ENCODE peak calls at places on chromosomes 4 and X, in five cellular contexts. G, D, S, H and Y are unnamed samples.

GRCh38 chr4:186037692-186038658 is 31.0 kb upstream of the TLR3 start:
- DNase-seq in G (peak; percentile 36), D (peak; percentile 36), S (peak; percentile 59), H (no peak), Y (peak; percentile 37)

GRCh38 chr4:117637347-117637746 is 396.9 kb upstream of the NDST3 start:
- DNase-seq in G (no peak), D (no peak), S (no peak), H (no peak), Y (no peak)

GRCh38 chrX:335758-336155 is 17.2 kb upstream of the GTPBP6 start:
- DNase-seq in G (no peak), D (no peak), S (no peak), H (no peak), Y (no peak)

GRCh38 chrX:132584936-132585335 is 96.1 kb upstream of the MBNL3 start:
- DNase-seq in G (no peak), D (no peak), S (no peak), H (no peak), Y (no peak)

GRCh38 chrX:23904096-23904495 is 3.6 kb downstream of the APOO start:
- DNase-seq in G (no peak), D (no peak), S (no peak), H (no peak), Y (no peak)

GRCh38 chr4:119315036-119315435 is 6.9 kb downstream of the FABP2 start:
- DNase-seq in G (no peak), D (no peak), S (no peak), H (no peak), Y (no peak)

GRCh38 chrX:130741151-130741550 is 161.9 kb downstream of the ENOX2 start:
- DNase-seq in G (no peak), D (no peak), S (no peak), H (no peak), Y (no peak)

GRCh38 chr4:38145741-38146140 is 185.5 kb downstream of the PTTG2 start:
- DNase-seq in G (no peak), D (no peak), S (no peak), H (no peak), Y (no peak)

GRCh38 chr4:55475394-55476243 is 71.1 kb downstream of the CLOCK start:
- DNase-seq in G (peak; percentile 4), D (no peak), S (no peak), H (no peak), Y (no peak)

GRCh38 chr4:177356191-177356590 is 46.5 kb downstream of the NEIL3 start:
- DNase-seq in G (no peak), D (no peak), S (no peak), H (no peak), Y (no peak)

GRCh38 chr4:165765053-165765452 is 108.0 kb upstream of the TLL1 start:
- DNase-seq in G (no peak), D (no peak), S (no peak), H (no peak), Y (no peak)

GRCh38 chrX:1451251-1451675 is 1.4 kb downstream of the ASMTL start:
- DNase-seq in G (no peak), D (no peak), S (no peak), H (no peak), Y (no peak)

GRCh38 chr4:68569466-68570121 is 6.5 kb downstream of the UGT2B17 start:
- DNase-seq in G (no peak), D (no peak), S (no peak), H (no peak), Y (no peak)

GRCh38 chr4:71322425-71322824 is 16.4 kb upstream of the SLC4A4 start:
- DNase-seq in G (no peak), D (no peak), S (no peak), H (no peak), Y (no peak)

GRCh38 chr4:155025762-155026457 is 182.5 kb upstream of the NPY2R start:
- DNase-seq in G (no peak), D (no peak), S (peak; percentile 48), H (peak; percentile 38), Y (no peak)

GRCh38 chr4:52196606-52197130 is 145.6 kb downstream of the SPATA18 start:
- DNase-seq in G (no peak), D (no peak), S (no peak), H (no peak), Y (no peak)

GRCh38 chr4:70688795-70689231 is 481 bp downstream of the UTP3 start:
- DNase-seq in G (no peak), D (no peak), S (no peak), H (no peak), Y (no peak)

GRCh38 chr4:114108869-114109268 is 129.4 kb upstream of the ARSJ start:
- DNase-seq in G (peak; percentile 15), D (no peak), S (peak; percentile 0), H (no peak), Y (no peak)

GRCh38 chrX:39174761-39175417 is 373.6 kb downstream of the MID1IP1 start:
- DNase-seq in G (no peak), D (no peak), S (no peak), H (no peak), Y (no peak)

GRCh38 chr4:61555789-61556188 is 355.7 kb downstream of the ADGRL3 start:
- DNase-seq in G (no peak), D (no peak), S (peak; percentile 20), H (no peak), Y (no peak)

GRCh38 chr4:87251104-87251503 is 30.7 kb upstream of the KLHL8 start:
- DNase-seq in G (no peak), D (no peak), S (no peak), H (no peak), Y (no peak)

GRCh38 chr4:18698119-18698883 is 676.7 kb upstream of the LCORL start:
- DNase-seq in G (no peak), D (no peak), S (no peak), H (no peak), Y (no peak)

GRCh38 chr4:112251044-112251632 is 19.6 kb downstream of the AP1AR start:
- DNase-seq in G (no peak), D (no peak), S (no peak), H (no peak), Y (no peak)

GRCh38 chr4:138259296-138259695 is 17.1 kb upstream of the SLC7A11 start:
- DNase-seq in G (no peak), D (no peak), S (no peak), H (no peak), Y (no peak)

GRCh38 chr4:7306986-7307385 is 114.6 kb downstream of the SORCS2 start:
- DNase-seq in G (no peak), D (no peak), S (no peak), H (no peak), Y (no peak)

GRCh38 chrX:107742754-107743191 is 32.8 kb downstream of the TSC22D3 start:
- DNase-seq in G (no peak), D (no peak), S (no peak), H (no peak), Y (no peak)

GRCh38 chrX:70436380-70436779 is 8.3 kb upstream of the DLG3 start:
- DNase-seq in G (no peak), D (no peak), S (no peak), H (no peak), Y (no peak)

GRCh38 chr4:67861513-67861912 is 22.3 kb downstream of the TMPRSS11D start:
- DNase-seq in G (no peak), D (no peak), S (no peak), H (no peak), Y (no peak)

GRCh38 chr4:57037982-57038604 is 59.4 kb downstream of the POLR2B start:
- DNase-seq in G (no peak), D (no peak), S (peak; percentile 34), H (peak; percentile 23), Y (peak; percentile 15)
- TF ChIP-seq POLR2A in G (no peak), D (no peak), S (no peak), H (no peak), Y (no peak)

GRCh38 chr4:5386921-5387320 is 321.4 kb downstream of the EVC2 start:
- DNase-seq in G (no peak), D (no peak), S (no peak), H (no peak), Y (no peak)

GRCh38 chr4:5378002-5378401 is 326.7 kb downstream of the STK32B start:
- DNase-seq in G (no peak), D (no peak), S (peak; percentile 34), H (no peak), Y (no peak)

GRCh38 chr4:5385741-5386251 is 322.6 kb downstream of the EVC2 start:
- DNase-seq in G (no peak), D (no peak), S (no peak), H (no peak), Y (no peak)

GRCh38 chr4:5383191-5383980 is 325.0 kb downstream of the EVC2 start:
- DNase-seq in G (no peak), D (no peak), S (no peak), H (no peak), Y (no peak)

DNA sequence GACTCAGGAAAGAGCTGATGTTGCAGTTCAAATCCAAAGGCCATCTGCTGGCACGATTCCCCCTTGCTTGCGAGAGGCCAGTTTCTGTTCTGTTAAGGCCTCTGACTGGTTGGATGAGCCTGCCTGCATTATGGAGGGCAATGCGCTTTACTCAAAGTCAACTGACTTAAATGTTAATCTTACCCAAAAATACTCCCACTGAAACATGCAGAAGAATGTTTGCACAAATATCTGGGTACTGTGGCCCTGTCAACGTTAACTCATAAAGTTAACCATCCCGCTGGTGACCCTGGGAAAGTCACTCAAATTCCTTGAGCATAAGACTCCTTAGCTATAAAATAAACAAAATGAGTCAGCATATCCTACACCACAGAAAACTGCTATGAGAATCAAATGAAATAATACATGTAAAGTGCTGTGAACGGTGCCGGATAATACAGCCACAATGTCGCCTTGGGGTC is 326.3 kb downstream of the EVC2 start:
- DNase-seq in G (no peak), D (no peak), S (no peak), H (no peak), Y (no peak)
- TF ChIP-seq TAF1 in G (no peak), D (no peak), S (no peak), H (no peak), Y (no peak)

GRCh38 chrX:68431836-68432235 is 1.5 kb downstream of the OPHN1 start:
- DNase-seq in G (no peak), D (no peak), S (no peak), H (no peak), Y (no peak)

GRCh38 chrX:68424719-68425118 is 8.6 kb downstream of the OPHN1 start:
- DNase-seq in G (no peak), D (no peak), S (no peak), H (no peak), Y (no peak)

GRCh38 chrX:68429216-68429615 is 4.1 kb downstream of the OPHN1 start:
- DNase-seq in G (no peak), D (no peak), S (no peak), H (no peak), Y (no peak)

GRCh38 chrX:68432648-68433047 is 647 bp downstream of the OPHN1 start:
- DNase-seq in G (no peak), D (no peak), S (no peak), H (no peak), Y (no peak)

GRCh38 chrX:68428431-68428830 is 4.9 kb downstream of the OPHN1 start:
- DNase-seq in G (no peak), D (no peak), S (no peak), H (no peak), Y (no peak)
- TF ChIP-seq POLR2A in G (no peak), D (no peak), S (no peak), H (no peak), Y (no peak)

DNA sequence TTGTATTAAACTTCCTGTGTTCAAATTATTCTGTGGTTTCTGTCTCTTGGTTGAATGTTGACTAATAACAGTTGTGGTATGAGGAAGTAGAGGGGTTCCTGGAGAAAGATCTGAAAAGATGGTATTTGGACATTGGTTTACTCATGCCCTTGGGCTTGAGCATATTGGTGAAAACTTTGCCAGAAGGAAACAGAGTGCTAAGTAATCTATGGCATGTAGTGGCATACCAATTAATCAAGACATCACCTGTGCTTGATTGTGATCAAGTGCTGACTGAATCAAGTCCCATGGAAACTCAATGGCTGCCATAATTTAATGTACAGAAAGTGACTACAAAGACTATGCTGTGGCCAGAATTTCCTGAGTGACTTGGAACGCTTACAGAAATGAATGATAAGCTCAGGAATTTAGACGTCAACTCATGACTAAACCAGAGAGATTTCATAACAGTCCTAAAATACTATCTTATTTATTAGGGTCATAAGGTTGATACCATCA is 2063.0 kb downstream of the ARAP2 start:
- DNase-seq in G (no peak), D (no peak), S (no peak), H (no peak), Y (no peak)
- TF ChIP-seq TAF1 in G (no peak), D (no peak), S (no peak), H (no peak), Y (no peak)